ENCODE peak calls at places on chromosome 7, in six cellular contexts. N is A549, I is HepG2, B is GM12878, Z is K562, U is upper lobe of left lung. E is an unnamed sample.

GRCh38 chr7:83796760-83797159 is 147.8 kb upstream of the SEMA3E start:
- ATAC-seq in Z (no peak), N (no peak), B (peak; percentile 79), I (no peak), U (no peak), E (no peak)

GRCh38 chr7:84923348-84923747 is 263.5 kb downstream of the SEMA3D start:
- ATAC-seq in I (no peak), B (no peak), N (no peak), U (no peak), Z (no peak), E (no peak)

GRCh38 chr7:22125436-22125835 is 179.7 kb upstream of the CDCA7L start:
- ATAC-seq in I (no peak), N (no peak), B (no peak), U (no peak), Z (no peak), E (no peak)

GRCh38 chr7:16755397-16755796 is 1.8 kb downstream of the TSPAN13 start:
- ATAC-seq in Z (peak; percentile 10), N (no peak), B (no peak), U (peak; percentile 43), I (no peak), E (no peak)

GRCh38 chr7:55534916-55535636 is 37.2 kb downstream of the VOPP1 start:
- ATAC-seq in U (no peak), B (peak; percentile 42), I (peak; percentile 80), N (no peak), Z (peak; percentile 34), E (no peak)

GRCh38 chr7:3910041-3910440 is 609.0 kb downstream of the SDK1 start:
- ATAC-seq in Z (no peak), I (no peak), B (no peak), N (no peak), U (no peak), E (no peak)

GRCh38 chr7:90492250-90492649 is 22.8 kb downstream of the PTTG1IP2 start:
- ATAC-seq in I (no peak), B (no peak), U (no peak), N (no peak), Z (no peak), E (no peak)

GRCh38 chr7:130070900-130071622 is 727 bp downstream of the KLHDC10 start:
- ATAC-seq in U (peak; percentile 24), Z (peak; percentile 65), B (peak; percentile 8), N (peak; percentile 44), I (peak; percentile 27), E (peak; percentile 4)

GRCh38 chr7:93150200-93150835 is 2.1 kb upstream of the SAMD9L start:
- ATAC-seq in I (no peak), Z (no peak), B (no peak), N (peak; percentile 84), U (peak; percentile 14), E (no peak)

GRCh38 chr7:55207423-55207822 is 157.7 kb upstream of the LANCL2 start:
- ATAC-seq in Z (no peak), N (no peak), U (no peak), B (no peak), I (peak; percentile 25), E (no peak)

GRCh38 chr7:11192506-11192905 is 218.8 kb downstream of the PHF14 start:
- ATAC-seq in B (no peak), U (peak; percentile 76), N (no peak), Z (no peak), I (no peak), E (peak; percentile 57)

GRCh38 chr7:22486597-22486996 is 13.4 kb downstream of the STEAP1B start:
- ATAC-seq in N (no peak), B (no peak), U (no peak), Z (no peak), I (peak; percentile 47), E (no peak)

GRCh38 chr7:157574120-157574519 is 237.3 kb downstream of the DNAJB6 start:
- ATAC-seq in U (no peak), N (no peak), Z (no peak), I (no peak), B (peak; percentile 45), E (no peak)

GRCh38 chr7:111760043-111760442 is 197.8 kb upstream of the IMMP2L start:
- ATAC-seq in B (no peak), I (no peak), Z (no peak), N (no peak), U (no peak), E (no peak)

GRCh38 chr7:140639366-140640053 is 1.1 kb downstream of the DENND2A start:
- ATAC-seq in N (peak; percentile 24), B (no peak), I (no peak), Z (no peak), U (peak; percentile 42), E (peak; percentile 17)

GRCh38 chr7:37083311-37084096 is 359.2 kb upstream of the AOAH start:
- ATAC-seq in B (no peak), N (no peak), Z (no peak), U (peak; percentile 81), I (no peak), E (peak; percentile 84)

GRCh38 chr7:95687759-95688343 is 84.5 kb upstream of the DYNC1I1 start:
- ATAC-seq in U (peak; percentile 48), Z (peak; percentile 84), B (peak; percentile 46), I (peak; percentile 79), N (peak; percentile 77), E (no peak)

GRCh38 chr7:93156884-93157283 is 8.7 kb upstream of the SAMD9L start:
- ATAC-seq in N (no peak), B (no peak), U (no peak), I (no peak), Z (no peak), E (no peak)

GRCh38 chr7:123860848-123861247 is 15.9 kb downstream of the HYAL4 start:
- ATAC-seq in B (no peak), Z (no peak), I (no peak), N (no peak), U (no peak), E (no peak)

GRCh38 chr7:42222891-42223290 is 14.1 kb downstream of the GLI3 start:
- ATAC-seq in B (no peak), I (no peak), N (no peak), U (no peak), Z (no peak), E (peak; percentile 60)

GRCh38 chr7:2802504-2803341 is 41.4 kb downstream of the GNA12 start:
- ATAC-seq in Z (no peak), B (no peak), I (peak; percentile 67), N (peak; percentile 84), U (no peak), E (no peak)

GRCh38 chr7:36943591-36944430 is 219.5 kb upstream of the AOAH start:
- ATAC-seq in N (no peak), I (no peak), B (peak; percentile 78), U (no peak), Z (no peak), E (no peak)

GRCh38 chr7:30864146-30864545 is 47.5 kb upstream of the AQP1 start:
- ATAC-seq in U (no peak), Z (no peak), I (no peak), N (no peak), B (no peak), E (no peak)

GRCh38 chr7:16067695-16068094 is 353.6 kb downstream of the CRPPA start:
- ATAC-seq in Z (no peak), N (no peak), I (no peak), U (no peak), B (no peak), E (peak; percentile 29)

DNA sequence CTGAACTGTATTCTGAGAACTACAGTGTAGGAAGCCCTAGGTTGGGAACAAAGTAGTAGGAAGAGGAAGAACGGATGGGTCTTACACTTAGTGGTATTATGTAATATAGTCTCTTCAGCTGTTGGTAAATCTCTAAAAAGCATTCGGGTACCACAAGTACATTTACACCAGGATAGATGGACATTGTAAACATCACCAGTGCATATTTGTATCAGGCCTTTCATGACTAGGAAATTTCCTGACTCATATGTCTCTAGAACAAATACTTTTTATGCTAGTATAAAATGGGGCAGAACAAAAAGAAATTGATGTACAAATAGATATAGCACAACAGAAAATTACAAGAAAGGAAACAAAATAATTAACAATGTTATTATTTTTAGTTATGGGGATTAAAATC is 21.5 kb upstream of the OR6B1 start:
- ATAC-seq in U (no peak), N (no peak), I (no peak), Z (no peak), B (no peak), E (no peak)
- H3K27ac ChIP-seq in U (no peak overlapping the region), N (peak overlapping the region; percentile 65), I (no peak overlapping the region), Z (no peak overlapping the region), B (no peak overlapping the region), E (no peak overlapping the region)

GRCh38 chr7:110322796-110323195 is 768.1 kb upstream of the LRRN3 start:
- ATAC-seq in U (no peak), I (no peak), N (no peak), Z (no peak), B (no peak), E (no peak)
- TF ChIP-seq EP300 in U (no peak), I (no peak), N (no peak), Z (no peak), B (no peak), E (no peak)

DNA sequence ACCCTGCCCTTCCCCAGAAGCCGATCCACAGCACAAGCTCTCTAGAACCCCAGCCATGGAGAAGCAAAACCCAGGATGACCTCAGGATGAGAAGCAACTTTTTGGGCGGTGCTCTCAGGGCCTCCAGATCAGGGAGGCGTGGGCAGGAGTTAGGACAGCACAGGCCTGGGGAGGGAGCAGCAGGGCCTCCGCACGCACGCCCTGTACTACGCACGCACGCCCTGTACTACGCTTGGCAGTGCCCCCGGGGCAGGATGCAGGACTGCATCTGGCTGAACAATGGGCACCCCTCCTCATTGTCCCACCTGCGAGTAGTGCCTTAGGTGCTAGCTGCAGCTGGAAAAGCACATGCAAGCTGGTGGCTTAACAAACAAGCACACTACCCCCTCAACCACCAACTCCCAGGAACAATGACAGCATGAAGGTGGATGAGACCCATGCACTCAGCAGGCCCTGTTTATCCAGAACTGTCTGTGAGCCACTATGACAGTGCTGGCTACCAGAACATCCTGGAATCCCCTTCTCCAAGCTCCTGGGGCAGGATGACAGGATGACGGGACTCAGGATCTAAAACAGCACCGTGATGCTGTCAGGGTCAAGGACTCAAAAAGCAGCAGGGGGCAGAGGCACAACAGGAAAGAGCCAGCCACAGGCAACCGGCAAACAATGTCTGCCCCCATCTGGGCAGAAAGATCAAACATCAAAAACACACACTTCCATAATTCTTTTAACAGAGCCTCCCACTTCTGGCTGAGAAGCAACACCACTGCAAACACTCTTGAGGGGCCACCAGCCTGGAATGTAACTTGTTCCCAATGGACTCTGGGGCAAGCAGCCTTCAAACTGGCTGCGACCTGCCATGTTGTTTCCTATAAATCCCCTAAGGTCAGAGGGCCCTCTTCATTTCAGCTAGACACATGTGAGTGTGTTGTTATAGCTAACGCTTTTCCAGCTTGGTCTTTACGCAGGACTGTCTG is 11.7 kb downstream of the PODXL start:
- ATAC-seq in I (peak; percentile 73), Z (peak; percentile 79), B (peak; percentile 55), U (no peak), N (peak; percentile 60), E (no peak)
- H3K27ac ChIP-seq in I (no peak overlapping the region), Z (no peak overlapping the region), B (no peak overlapping the region), U (peak overlapping the region; percentile 83), N (no peak overlapping the region), E (peak overlapping the region; percentile 41)

GRCh38 chr7:106721816-106722785 is 61.1 kb upstream of the CCDC71L start:
- ATAC-seq in N (no peak), B (no peak), U (peak; percentile 51), I (no peak), Z (peak; percentile 49), E (no peak)

GRCh38 chr7:106717254-106717996 is 56.5 kb upstream of the CCDC71L start:
- ATAC-seq in I (no peak), B (no peak), Z (no peak), N (no peak), U (no peak), E (no peak)

GRCh38 chr7:106715730-106716129 is 54.8 kb upstream of the CCDC71L start:
- ATAC-seq in U (no peak), B (no peak), I (no peak), N (no peak), Z (no peak), E (no peak)

GRCh38 chr7:106720641-106721040 is 59.7 kb upstream of the CCDC71L start:
- ATAC-seq in U (no peak), N (no peak), Z (no peak), I (no peak), B (peak; percentile 72), E (no peak)

GRCh38 chr7:106717997-106718871 is 57.3 kb upstream of the CCDC71L start:
- ATAC-seq in B (peak; percentile 96), N (peak; percentile 70), I (no peak), Z (peak; percentile 85), U (peak; percentile 92), E (peak; percentile 46)
- TF ChIP-seq EP300 in B (peak; percentile 87), N (no peak), I (no peak), Z (peak; percentile 94), U (no peak), E (no peak)

E was measured in gastroesophageal sphincter.